ENCODE peak calls at places on chromosomes 6 and 20, in six cellular contexts. A is HFF-Myc; B is astrocyte; N is COLO829; K is stimulated activated naive CD4-positive, alpha-beta T cell treated with Interleukin-2 at 50 U/mL for 16 hours; I is activated CD4-positive, alpha-beta T cell treated with anti-CD3 and anti-CD28 coated beads, Interleukin-2, amount 50 U/mL, for 1 hour. Z is an unnamed sample.
A peak's percentile ranks its signal among the peaks of the same experiment; 100 is the strongest.

GRCh38 chr20:49913399-49914047 is 1.8 kb downstream of the SPATA2 start:
- DNase-seq in A (no peak), B (peak; percentile 16), N (no peak), K (no peak), I (no peak), Z (no peak)

GRCh38 chr6:105279463-105279862 is 99.6 kb upstream of the POPDC3 start:
- DNase-seq in A (no peak), B (no peak), N (no peak), K (no peak), I (no peak), Z (no peak)

GRCh38 chr6:166625356-166625755 is 1.7 kb downstream of the RPS6KA2 start:
- DNase-seq in A (no peak), B (no peak), N (peak; percentile 45), K (no peak), I (no peak), Z (no peak)

GRCh38 chr6:68834561-68834960 is 199.5 kb downstream of the ADGRB3 start:
- DNase-seq in A (no peak), B (peak; percentile 6), N (no peak), K (no peak), I (no peak), Z (no peak)

GRCh38 chr6:109282732-109283131 is 99.5 kb downstream of the CD164 start:
- DNase-seq in A (no peak), B (no peak), N (no peak), K (no peak), I (no peak), Z (no peak)

GRCh38 chr6:80522556-80522955 is 416.1 kb downstream of the BCKDHB start:
- DNase-seq in A (no peak), B (no peak), N (no peak), K (no peak), I (no peak), Z (no peak)

GRCh38 chr20:24148372-24148771 is 159.8 kb upstream of the GGTLC1 start:
- DNase-seq in A (no peak), B (no peak), N (no peak), K (no peak), I (no peak), Z (no peak)

GRCh38 chr6:31493875-31494694 is 3.9 kb upstream of the MICB start:
- DNase-seq in A (peak; percentile 66), B (peak; percentile 43), N (no peak), K (peak; percentile 75), I (peak; percentile 80), Z (no peak)

GRCh38 chr6:33279971-33280511 is 3.1 kb downstream of the B3GALT4 start:
- DNase-seq in A (no peak), B (peak; percentile 27), N (peak; percentile 48), K (no peak), I (no peak), Z (no peak)

GRCh38 chr6:95127266-95127665 is 450.1 kb upstream of the MANEA start:
- DNase-seq in A (no peak), B (no peak), N (no peak), K (no peak), I (no peak), Z (no peak)

GRCh38 chr6:131828080-131828479 is 20.3 kb downstream of the ENPP1 start:
- DNase-seq in A (no peak), B (no peak), N (no peak), K (no peak), I (no peak), Z (no peak)

GRCh38 chr20:26276811-26277210 is 580.2 kb upstream of the ZNF337 start:
- DNase-seq in A (no peak), B (peak; percentile 2), N (no peak), K (no peak), I (no peak), Z (no peak)

GRCh38 chr20:41023549-41023948 is 5.1 kb upstream of the TOP1 start:
- DNase-seq in A (no peak), B (no peak), N (no peak), K (no peak), I (no peak), Z (no peak)

GRCh38 chr6:19433101-19433500 is 404.1 kb upstream of the ID4 start:
- DNase-seq in A (no peak), B (no peak), N (peak; percentile 9), K (no peak), I (no peak), Z (no peak)

GRCh38 chr20:41063442-41063841 is 34.8 kb downstream of the TOP1 start:
- DNase-seq in A (no peak), B (no peak), N (no peak), K (no peak), I (no peak), Z (no peak)

GRCh38 chr6:111844921-111845320 is 28.3 kb downstream of the FYN start:
- DNase-seq in A (no peak), B (no peak), N (no peak), K (no peak), I (no peak), Z (no peak)

GRCh38 chr20:12838261-12838866 is 170.4 kb upstream of the SPTLC3 start:
- DNase-seq in A (no peak), B (no peak), N (no peak), K (no peak), I (no peak), Z (no peak)

GRCh38 chr6:75431379-75431778 is 62.2 kb downstream of the FILIP1 start:
- DNase-seq in A (no peak), B (no peak), N (no peak), K (no peak), I (no peak), Z (no peak)

GRCh38 chr6:43740321-43740960 is 29.6 kb upstream of the VEGFA start:
- DNase-seq in A (no peak), B (no peak), N (no peak), K (no peak), I (no peak), Z (no peak)

GRCh38 chr6:138371720-138372119 is 6.0 kb upstream of the SMIM28 start:
- DNase-seq in A (no peak), B (peak; percentile 44), N (no peak), K (no peak), I (no peak), Z (no peak)

GRCh38 chr6:164152611-164153010 is 738.1 kb downstream of the QKI start:
- DNase-seq in A (no peak), B (no peak), N (no peak), K (no peak), I (no peak), Z (no peak)

GRCh38 chr6:121849477-121849876 is 414.0 kb downstream of the GJA1 start:
- DNase-seq in A (peak; percentile 52), B (peak; percentile 54), N (peak; percentile 58), K (no peak), I (no peak), Z (peak; percentile 44)

GRCh38 chr6:16659471-16660156 is 101.6 kb downstream of the ATXN1 start:
- DNase-seq in A (no peak), B (peak; percentile 53), N (no peak), K (no peak), I (no peak), Z (no peak)

GRCh38 chr6:76162811-76163210 is 90.3 kb upstream of the IMPG1 start:
- DNase-seq in A (no peak), B (no peak), N (no peak), K (no peak), I (no peak), Z (no peak)

GRCh38 chr20:37357481-37358365 is 11.8 kb downstream of the SRC start:
- DNase-seq in A (no peak), B (no peak), N (no peak), K (no peak), I (no peak), Z (no peak)

GRCh38 chr6:133973109-133973971 is 20.3 kb downstream of the TBPL1 start:
- DNase-seq in A (no peak), B (no peak), N (peak; percentile 68), K (no peak), I (no peak), Z (peak; percentile 42)

GRCh38 chr6:20180935-20181334 is 31.3 kb downstream of the MBOAT1 start:
- DNase-seq in A (no peak), B (no peak), N (no peak), K (no peak), I (no peak), Z (no peak)

Z was measured in AG04450.